ENCODE peak calls at places on chromosomes 13 and 19, in five cellular contexts. B is NCI-H1092; N is posterior cingulate gyrus; M is activated naive CD8-positive, alpha-beta T cell treated with anti-CD3 and anti-CD28 coated beads, Interleukin-2, amount 50 U/mL, for 24 hours; S is activated T-cell treated with anti-CD3 and anti-CD28 coated beads for 1 hour. W is an unnamed sample.

GRCh38 chr19:31586282-31586681 is 237.0 kb upstream of the TSHZ3 start:
- DNase-seq in B (no peak), N (no peak), S (no peak), M (no peak), W (peak; percentile 82)

GRCh38 chr19:1035998-1036621 is 3.8 kb upstream of the ABCA7 start:
- DNase-seq in M (no peak), S (no peak), B (peak; percentile 17), N (no peak), W (no peak)

GRCh38 chr19:35801828-35802227 is 10.8 kb downstream of the PRODH2 start:
- DNase-seq in M (no peak), B (no peak), S (no peak), N (no peak), W (no peak)

GRCh38 chr19:45016388-45017314 is 15.4 kb downstream of the RELB start:
- DNase-seq in N (peak; percentile 76), M (peak; percentile 78), S (peak; percentile 58), B (peak; percentile 29), W (peak; percentile 76)

GRCh38 chr13:65959305-65959704 is 1270.8 kb downstream of the PCDH9 start:
- DNase-seq in S (no peak), M (no peak), N (no peak), B (no peak), W (no peak)

GRCh38 chr13:33303885-33304284 is 18.3 kb upstream of the STARD13 start:
- DNase-seq in B (no peak), S (no peak), M (no peak), N (no peak), W (no peak)

GRCh38 chr13:29472317-29472961 is 123.0 kb downstream of the SLC7A1 start:
- DNase-seq in N (no peak), B (no peak), S (peak; percentile 12), M (peak; percentile 67), W (peak; percentile 59)

GRCh38 chr19:47006496-47006895 is 13.1 kb upstream of the NPAS1 start:
- DNase-seq in N (no peak), B (no peak), M (no peak), S (no peak), W (no peak)

GRCh38 chr19:48862827-48863226 is 5.6 kb downstream of the PLEKHA4 start:
- DNase-seq in M (no peak), B (no peak), N (no peak), S (no peak), W (no peak)

GRCh38 chr19:48418317-48419064 is 25.0 kb downstream of the GRIN2D start:
- DNase-seq in S (no peak), M (peak; percentile 40), N (no peak), B (no peak), W (no peak)

GRCh38 chr13:99984463-99985242 is 3.1 kb downstream of the ZIC2 start:
- DNase-seq in B (peak; percentile 37), N (no peak), S (no peak), M (no peak), W (no peak)

GRCh38 chr13:60121288-60121687 is 42.4 kb downstream of the DIAPH3 start:
- DNase-seq in N (no peak), M (no peak), S (no peak), B (no peak), W (no peak)

GRCh38 chr13:93338906-93339305 is 112.3 kb downstream of the GPC6 start:
- DNase-seq in S (no peak), B (no peak), N (no peak), M (no peak), W (no peak)

GRCh38 chr19:16969127-16969526 is 57.5 kb downstream of the CPAMD8 start:
- DNase-seq in B (no peak), M (no peak), S (no peak), N (no peak), W (no peak)

GRCh38 chr19:48330012-48330681 is 4.8 kb downstream of the EMP3 start:
- DNase-seq in S (peak; percentile 67), N (peak; percentile 90), M (peak; percentile 81), B (peak; percentile 83), W (no peak)

GRCh38 chr13:98534821-98535220 is 42.1 kb downstream of the STK24 start:
- DNase-seq in B (no peak), M (no peak), S (no peak), N (no peak), W (no peak)

GRCh38 chr19:44810555-44811447 is 1.9 kb downstream of the BCAM start:
- DNase-seq in S (no peak), B (no peak), N (no peak), M (no peak), W (no peak)